ENCODE peak calls at places on chromosomes 4 and X, in ten cellular contexts. I is GM23248, W is SK-N-SH, F is sigmoid colon, C is PC-9, G is Peyer's patch, E is A549, O is left lung, B is left ventricle myocardium inferior, L is IMR-90. M is an unnamed sample.

GRCh38 chrX:150897371-150898319 is 823 bp downstream of the CD99L2 start:
- DNase-seq in O (peak; percentile 60), E (peak; percentile 24), B (no peak), G (peak; percentile 71), F (no peak), L (no peak), I (peak; percentile 43), W (peak; percentile 34), C (no peak), M (peak; percentile 29)

GRCh38 chrX:122219226-122219625 is 964.9 kb upstream of the GRIA3 start:
- DNase-seq in G (no peak), O (no peak), L (no peak), B (no peak), I (peak; percentile 5), C (no peak), E (no peak), W (no peak), F (no peak), M (no peak)

GRCh38 chrX:21996872-21997271 is 35.3 kb upstream of the PHEX start:
- DNase-seq in L (peak; percentile 84), G (no peak), O (no peak), B (no peak), C (peak; percentile 58), F (no peak), W (no peak), E (no peak), I (peak; percentile 52), M (peak; percentile 71)

GRCh38 chr4:36753048-36753447 is 471.6 kb downstream of the DTHD1 start:
- DNase-seq in L (no peak), W (no peak), I (no peak), G (no peak), E (no peak), B (no peak), O (no peak), C (no peak), F (no peak), M (no peak)

GRCh38 chrX:152405561-152405960 is 45.6 kb downstream of the GABRA3 start:
- DNase-seq in L (no peak), I (no peak), G (no peak), E (no peak), C (no peak), W (no peak), B (no peak), F (no peak), O (no peak), M (no peak)

GRCh38 chr4:54440394-54441223 is 211.5 kb downstream of the PDGFRA start:
- DNase-seq in L (peak; percentile 34), O (no peak), W (peak; percentile 42), I (peak; percentile 68), E (peak; percentile 8), C (no peak), G (no peak), F (no peak), B (no peak), M (peak; percentile 45)

GRCh38 chr4:157221895-157222763 is 1.6 kb downstream of the GRIA2 start:
- DNase-seq in F (no peak), E (no peak), L (no peak), C (no peak), O (peak; percentile 65), W (peak; percentile 84), I (peak; percentile 12), B (no peak), G (peak; percentile 41), M (peak; percentile 34)

GRCh38 chrX:136666088-136666487 is 18.1 kb downstream of the CD40LG start:
- DNase-seq in C (no peak), L (no peak), F (no peak), W (no peak), G (no peak), I (no peak), O (no peak), E (no peak), B (no peak), M (no peak)

GRCh38 chr4:152665691-152666410 is 13.9 kb downstream of the TMEM154 start:
- DNase-seq in L (no peak), B (no peak), G (peak; percentile 80), C (no peak), I (no peak), E (no peak), W (no peak), F (no peak), O (no peak), M (no peak)

GRCh38 chr4:152667781-152668180 is 12.0 kb downstream of the TMEM154 start:
- DNase-seq in B (no peak), G (no peak), E (no peak), O (no peak), I (no peak), C (no peak), W (no peak), F (no peak), L (no peak), M (no peak)

GRCh38 chr4:152666946-152667345 is 12.9 kb downstream of the TMEM154 start:
- DNase-seq in I (no peak), B (no peak), G (no peak), C (no peak), W (no peak), F (no peak), L (no peak), E (no peak), O (no peak), M (no peak)

GRCh38 chr4:152672403-152673092 is 7.2 kb downstream of the TMEM154 start:
- DNase-seq in O (no peak), G (no peak), W (no peak), C (no peak), B (no peak), L (no peak), I (no peak), E (no peak), F (no peak), M (no peak)

GRCh38 chr4:152668338-152668964 is 11.3 kb downstream of the TMEM154 start:
- DNase-seq in O (no peak), B (no peak), G (no peak), W (no peak), L (no peak), C (no peak), E (no peak), F (no peak), I (no peak), M (no peak)
- H3K4me1 ChIP-seq in O (peaks cover 8% of the 10 kb centered on the region), B (no peaks in the 10 kb centered on the region), G (no peaks in the 10 kb centered on the region), W (no peaks in the 10 kb centered on the region), L (no peaks in the 10 kb centered on the region), C (no peaks in the 10 kb centered on the region), E (no peaks in the 10 kb centered on the region), F (no peaks in the 10 kb centered on the region), I (no peaks in the 10 kb centered on the region), M (no peaks in the 10 kb centered on the region)

DNA sequence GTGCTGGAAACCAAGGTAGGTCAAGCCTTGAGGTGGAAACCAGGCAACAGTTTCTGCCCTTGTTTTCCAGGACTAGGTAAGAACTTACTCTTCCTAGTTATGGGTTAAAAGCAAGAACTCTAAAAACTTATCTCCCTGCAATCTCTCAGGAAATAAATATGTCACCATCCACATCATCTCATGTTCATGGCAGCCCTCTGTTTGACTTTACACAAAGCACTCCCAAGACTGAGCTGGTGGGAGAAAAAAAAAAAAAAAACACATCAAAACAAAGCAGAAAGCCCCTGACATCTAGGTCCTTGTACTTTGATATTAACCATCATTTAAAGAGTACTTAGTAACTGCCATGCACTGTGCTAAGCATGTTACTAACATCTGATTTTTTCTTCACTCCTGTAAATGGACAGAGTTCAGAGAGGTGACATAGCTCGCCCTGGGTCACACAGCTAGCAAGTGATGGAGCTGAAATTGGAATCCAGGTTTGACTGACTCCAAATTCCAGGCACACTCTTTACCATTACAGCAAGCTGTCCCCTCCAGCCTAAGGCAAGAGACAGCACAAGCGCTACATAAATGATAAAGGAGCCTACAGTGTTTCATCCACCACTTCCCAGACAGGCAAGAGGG is 102.8 kb upstream of the NOCT start:
- DNase-seq in W (no peak), G (no peak), B (no peak), I (no peak), O (no peak), E (no peak), L (no peak), C (no peak), F (no peak), M (no peak)
- H3K27ac ChIP-seq in W (peak overlapping the region; percentile 99), G (peak overlapping the region; percentile 65), B (peak overlapping the region; percentile 86), I (no peak overlapping the region), O (peak overlapping the region; percentile 82), E (peak overlapping the region; percentile 73), L (no peak overlapping the region), C (no peak overlapping the region), F (no peak overlapping the region), M (no peak overlapping the region)

DNA sequence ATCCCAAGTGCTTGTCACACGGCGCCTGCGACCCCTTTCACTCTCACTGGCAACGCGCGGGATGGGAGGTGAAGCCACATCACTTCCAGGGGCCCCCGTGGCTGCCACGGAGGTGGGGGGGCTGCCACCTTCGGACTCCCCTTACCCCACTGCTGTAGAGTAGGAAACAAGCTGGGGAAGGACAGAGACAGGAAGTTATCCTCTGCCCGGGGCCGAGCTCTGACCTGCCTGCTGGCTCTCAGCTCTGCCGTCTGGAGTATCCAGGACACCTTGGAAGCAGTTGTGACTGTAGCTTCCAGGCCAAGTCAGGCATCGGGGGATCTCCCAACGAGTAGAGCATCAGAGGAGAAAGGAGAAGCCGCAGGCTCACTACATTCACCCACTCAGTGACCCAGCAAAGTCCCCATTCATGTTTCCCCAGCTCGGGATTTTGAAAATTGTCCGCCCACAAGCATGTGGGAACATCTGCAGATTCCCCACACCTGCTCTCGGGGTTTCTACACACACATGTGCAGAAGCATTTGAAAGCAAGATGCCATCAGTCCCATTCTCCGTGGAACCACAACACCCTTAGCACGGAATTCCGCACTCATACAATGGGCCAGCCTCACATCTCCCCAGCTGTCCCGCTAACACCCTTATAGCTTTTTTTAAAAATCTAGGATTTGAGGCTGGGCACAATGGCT is 10.8 kb downstream of the PDZD4 start:
- DNase-seq in F (no peak), I (no peak), B (no peak), L (no peak), O (no peak), G (no peak), C (no peak), W (peak; percentile 55), E (no peak), M (no peak)
- H3K4me1 ChIP-seq in F (no peaks in the 10 kb centered on the region), I (no peaks in the 10 kb centered on the region), B (peaks cover 10% of the 10 kb centered on the region), L (no peaks in the 10 kb centered on the region), O (no peaks in the 10 kb centered on the region), G (no peaks in the 10 kb centered on the region), C (no peaks in the 10 kb centered on the region), W (no peaks in the 10 kb centered on the region), E (no peaks in the 10 kb centered on the region), M (no peaks in the 10 kb centered on the region)

GRCh38 chr4:2587215-2587823 is 50.9 kb downstream of the FAM193A start:
- DNase-seq in L (peak; percentile 32), E (no peak), C (no peak), F (no peak), O (no peak), I (peak; percentile 23), G (no peak), W (no peak), B (no peak), M (no peak)

GRCh38 chr4:2579910-2580309 is 43.5 kb downstream of the FAM193A start:
- DNase-seq in E (no peak), W (no peak), G (no peak), I (no peak), L (no peak), C (no peak), F (no peak), O (no peak), B (no peak), M (no peak)

GRCh38 chr4:2586502-2586901 is 50.1 kb downstream of the FAM193A start:
- DNase-seq in W (no peak), L (no peak), F (no peak), E (no peak), B (no peak), O (no peak), I (no peak), C (no peak), G (no peak), M (no peak)

GRCh38 chr4:2583517-2583916 is 47.1 kb downstream of the FAM193A start:
- DNase-seq in L (peak; percentile 41), I (peak; percentile 66), E (no peak), C (peak; percentile 86), G (no peak), B (no peak), O (no peak), F (peak; percentile 56), W (no peak), M (no peak)

GRCh38 chr4:2583092-2583491 is 46.6 kb downstream of the FAM193A start:
- DNase-seq in E (no peak), W (no peak), L (no peak), F (peak; percentile 39), C (no peak), O (no peak), B (no peak), G (no peak), I (no peak), M (no peak)
- H3K27ac ChIP-seq in E (peak overlapping the region; percentile 2), W (no peak overlapping the region), L (peak overlapping the region; percentile 11), F (no peak overlapping the region), C (no peak overlapping the region), O (peak overlapping the region; percentile 50), B (no peak overlapping the region), G (no peak overlapping the region), I (peak overlapping the region; percentile 46), M (peak overlapping the region; percentile 35)

M was measured in A673.